ENCODE peak calls at places on chromosomes 12 and 14, in seven cellular contexts. Y is CD4-positive, alpha-beta T cell; J is lung; K is AG10803; A is AG04450; R is prostate gland; Q is fibroblast of the aortic adventitia. M is an unnamed sample.

GRCh38 chr12:12954878-12955625 is 3.1 kb upstream of the GPRC5D start:
- DNase-seq in A (no peak), Q (no peak), K (no peak), Y (no peak), J (no peak), R (no peak), M (no peak)

GRCh38 chr14:102826161-102826560 is 48.9 kb downstream of the TRAF3 start:
- DNase-seq in Q (no peak), A (no peak), R (no peak), Y (no peak), J (no peak), K (no peak), M (no peak)

GRCh38 chr14:31070431-31070830 is 44.3 kb upstream of the STRN3 start:
- DNase-seq in Q (peak), J (no peak), K (peak), A (peak), Y (no peak), R (no peak), M (peak)

GRCh38 chr12:80641936-80642335 is 65.5 kb upstream of the MYF6 start:
- DNase-seq in A (no peak), J (no peak), Y (no peak), Q (no peak), K (no peak), R (no peak), M (no peak)

GRCh38 chr12:88957358-88957757 is 377.1 kb upstream of the KITLG start:
- DNase-seq in Q (no peak), A (no peak), K (no peak), Y (no peak), R (no peak), J (no peak), M (no peak)

GRCh38 chr12:87157791-87158190 is 871.4 kb downstream of the C12orf50 start:
- DNase-seq in R (no peak), Y (no peak), K (peak), J (no peak), Q (peak), A (peak), M (peak)

GRCh38 chr14:23537351-23538048 is 14.1 kb downstream of the ZFHX2 start:
- DNase-seq in Q (no peak), J (no peak), Y (no peak), R (no peak), A (no peak), K (no peak), M (no peak)

GRCh38 chr14:73873660-73874059 is 13.0 kb upstream of the ZNF410 start:
- DNase-seq in Y (no peak), K (no peak), R (no peak), Q (no peak), A (no peak), J (no peak), M (no peak)

GRCh38 chr12:127548123-127548553 is 718.8 kb upstream of the TMEM132C start:
- DNase-seq in J (no peak), K (peak), Q (peak), R (no peak), A (no peak), Y (no peak), M (peak)

GRCh38 chr12:49388682-49389081 is 21.4 kb downstream of the SPATS2 start:
- DNase-seq in R (no peak), J (no peak), Q (no peak), A (no peak), K (no peak), Y (no peak), M (no peak)

GRCh38 chr12:39173689-39174088 is 268.3 kb upstream of the CPNE8 start:
- DNase-seq in K (no peak), Q (no peak), J (no peak), A (no peak), R (no peak), Y (no peak), M (no peak)

GRCh38 chr14:32407170-32407569 is 78.1 kb downstream of the AKAP6 start:
- DNase-seq in Q (no peak), Y (no peak), A (no peak), J (no peak), K (no peak), R (no peak), M (no peak)

GRCh38 chr12:108821407-108822397 is 35.7 kb downstream of the SSH1 start:
- DNase-seq in A (no peak), J (no peak), Y (no peak), Q (no peak), K (peak), R (no peak), M (no peak)

GRCh38 chr12:29164477-29165163 is 15.5 kb downstream of the FAR2 start:
- DNase-seq in Q (peak), R (no peak), Y (no peak), K (peak), J (no peak), A (no peak), M (peak)

GRCh38 chr14:102192840-102193502 is 53.3 kb downstream of the WDR20 start:
- DNase-seq in J (no peak), R (no peak), Q (no peak), Y (no peak), K (no peak), A (no peak), M (no peak)

GRCh38 chr12:11031307-11031706 is at the start of gene TAS2R31:
- DNase-seq in Q (no peak), K (no peak), A (no peak), Y (no peak), J (no peak), R (no peak), M (no peak)

GRCh38 chr12:11023387-11023786 is 967 bp upstream of the TAS2R19 start:
- DNase-seq in A (no peak), K (no peak), J (no peak), Q (no peak), R (no peak), Y (no peak), M (no peak)

GRCh38 chr12:11022520-11022919 is at the start of gene TAS2R19:
- DNase-seq in J (no peak), R (no peak), A (no peak), K (no peak), Y (no peak), Q (no peak), M (no peak)

DNA sequence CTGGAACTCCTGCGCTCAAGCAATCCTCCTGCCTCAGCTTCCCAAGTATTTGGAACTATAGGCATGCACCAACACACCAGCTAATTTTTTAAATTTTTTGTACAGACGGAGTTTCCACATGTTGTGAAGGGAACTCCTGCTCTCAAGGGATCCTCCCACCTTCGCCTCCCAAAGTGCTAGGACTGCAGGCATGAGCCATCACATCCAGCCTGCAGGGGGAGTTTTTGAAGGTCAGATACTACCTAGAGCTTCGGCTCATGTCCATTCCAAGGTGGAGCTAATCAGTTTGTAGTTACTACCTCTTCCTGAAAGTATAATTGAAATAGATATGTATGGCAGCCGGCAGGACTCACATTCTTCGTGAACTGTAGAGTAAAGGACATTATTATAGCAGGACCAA is 3.7 kb upstream of the TAS2R19 start:
- DNase-seq in K (no peak), Q (no peak), Y (no peak), A (no peak), R (no peak), J (no peak), M (no peak)
- TF ChIP-seq CTCF in K (no peak), Q (no peak), Y (no peak), A (no peak), R (no peak), J (no peak), M (no peak)

DNA sequence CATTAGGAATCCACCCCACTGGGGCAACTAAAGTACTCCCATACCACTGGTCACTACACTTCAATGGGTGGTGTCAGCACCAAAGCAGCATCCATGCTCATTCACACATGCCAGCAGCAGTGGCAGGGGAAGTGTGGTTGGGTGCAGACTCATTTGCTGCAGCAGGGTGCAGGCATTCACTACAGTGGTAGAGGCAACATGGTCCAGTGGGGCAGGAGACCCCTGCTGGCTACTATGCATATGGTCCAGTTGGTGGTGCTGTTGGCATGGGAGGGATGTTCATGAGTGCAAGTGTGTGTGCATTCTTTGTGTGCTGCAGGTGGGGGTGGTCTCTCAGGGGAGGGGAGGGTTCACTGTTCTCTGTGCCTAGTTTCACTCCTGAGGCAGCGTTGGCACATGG is 908.4 kb upstream of the NOVA1 start:
- DNase-seq in A (no peak), J (no peak), R (no peak), K (no peak), Y (no peak), Q (no peak), M (no peak)
- TF ChIP-seq CTCF in A (no peak), J (no peak), R (no peak), K (no peak), Y (no peak), Q (no peak), M (no peak)

GRCh38 chr14:104731249-104731924 is 7.4 kb downstream of the ADSS1 start:
- DNase-seq in K (no peak), J (no peak), A (no peak), Y (no peak), Q (no peak), R (no peak), M (no peak)
- TF ChIP-seq CTCF in K (peak), J (no peak), A (peak), Y (no peak), Q (peak), R (no peak), M (peak)

GRCh38 chr12:82687020-82687951 is 580 bp downstream of the TMTC2 start:
- DNase-seq in Q (peak), K (peak), A (no peak), Y (peak), J (peak), R (peak), M (no peak)

GRCh38 chr12:82688619-82689018 is 1.9 kb downstream of the TMTC2 start:
- DNase-seq in J (no peak), R (no peak), A (no peak), Y (no peak), Q (no peak), K (no peak), M (no peak)

GRCh38 chr12:82685721-82686222 is 934 bp upstream of the TMTC2 start:
- DNase-seq in A (peak), R (peak), J (peak), Y (peak), K (peak), Q (peak), M (peak)

GRCh38 chr12:82686223-82687019 is at the start of gene TMTC2:
- DNase-seq in J (peak), A (peak), R (peak), Q (peak), Y (peak), K (peak), M (peak)

DNA sequence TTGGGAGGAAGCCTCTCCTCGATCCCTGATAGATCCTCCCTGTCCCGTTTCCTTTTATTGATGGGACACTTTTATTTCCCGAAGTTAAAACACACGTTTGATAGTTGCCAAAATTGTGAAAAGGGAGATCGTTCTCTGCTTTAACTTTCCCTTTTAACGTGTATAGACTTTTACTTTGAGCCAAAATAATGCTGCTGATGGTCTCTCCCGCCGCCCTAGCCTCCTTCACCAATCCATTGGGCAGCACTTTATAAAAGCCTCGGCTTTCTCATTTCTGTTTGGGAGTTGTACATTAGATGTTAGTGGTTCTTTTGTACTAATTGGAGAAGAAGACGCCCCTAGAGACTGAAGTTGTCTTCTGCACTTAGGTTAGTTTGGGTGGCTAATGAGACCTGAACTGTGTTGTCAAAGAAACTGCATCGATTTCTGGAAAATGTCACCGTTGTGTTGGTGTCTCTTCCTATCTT is 1.4 kb downstream of the TMTC2 start:
- DNase-seq in J (no peak), R (no peak), Y (no peak), Q (peak), K (peak), A (no peak), M (no peak)
- TF ChIP-seq CTCF in J (no peak), R (no peak), Y (no peak), Q (no peak), K (peak), A (peak), M (no peak)

DNA sequence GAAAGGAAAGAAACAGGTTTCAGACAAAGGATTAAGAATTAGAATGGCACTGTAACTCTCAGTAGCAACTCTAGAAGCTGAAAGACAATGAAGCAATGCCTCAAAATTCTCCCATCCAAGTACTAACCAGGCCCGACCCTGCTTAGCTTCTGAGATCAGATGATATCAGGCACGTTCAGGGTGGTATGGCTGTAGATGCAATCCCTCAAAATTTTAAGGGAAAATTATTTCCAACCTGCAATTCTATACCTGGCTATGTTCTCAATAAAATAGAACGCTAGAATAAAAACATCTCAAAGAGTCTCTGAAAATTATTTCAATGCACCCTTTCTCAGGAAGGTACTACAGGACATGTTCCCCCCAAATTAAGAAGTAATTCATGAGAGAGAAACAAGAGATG is 19.5 kb downstream of the NOXRED1 start:
- DNase-seq in K (no peak), Q (no peak), Y (no peak), J (no peak), R (no peak), A (no peak), M (no peak)
- TF ChIP-seq CTCF in K (no peak), Q (no peak), Y (no peak), J (no peak), R (no peak), A (no peak), M (no peak)

GRCh38 chr14:53792909-53793308 is 163.7 kb downstream of the BMP4 start:
- DNase-seq in Y (no peak), R (no peak), A (no peak), J (no peak), Q (no peak), K (no peak), M (no peak)
- TF ChIP-seq CTCF in Y (no peak), R (no peak), A (no peak), J (no peak), Q (peak), K (peak), M (no peak)

DNA sequence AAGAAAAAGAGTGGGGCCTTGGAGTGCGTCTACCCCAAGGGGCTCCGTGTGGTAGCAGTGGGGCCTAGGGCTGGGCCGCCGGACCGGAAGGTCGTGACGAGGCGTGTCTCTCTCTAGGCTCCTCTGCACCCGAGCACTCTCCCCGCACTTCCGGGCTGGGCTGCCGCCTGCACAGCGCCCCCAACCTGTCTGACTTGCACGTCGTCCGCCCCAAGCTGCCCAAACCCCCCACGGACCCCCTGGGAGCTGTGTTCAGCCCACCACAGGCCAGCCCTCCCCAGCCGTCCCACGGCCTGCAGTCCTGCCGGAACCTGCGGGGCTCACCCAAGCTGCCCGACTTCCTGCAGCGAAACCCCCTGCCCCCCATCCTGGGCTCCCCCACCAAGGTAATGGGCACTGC is 13.3 kb upstream of the PUS1 start:
- DNase-seq in Q (no peak), K (no peak), R (no peak), A (no peak), J (no peak), Y (no peak), M (no peak)
- TF ChIP-seq CTCF in Q (no peak), K (no peak), R (no peak), A (no peak), J (no peak), Y (no peak), M (no peak)

DNA sequence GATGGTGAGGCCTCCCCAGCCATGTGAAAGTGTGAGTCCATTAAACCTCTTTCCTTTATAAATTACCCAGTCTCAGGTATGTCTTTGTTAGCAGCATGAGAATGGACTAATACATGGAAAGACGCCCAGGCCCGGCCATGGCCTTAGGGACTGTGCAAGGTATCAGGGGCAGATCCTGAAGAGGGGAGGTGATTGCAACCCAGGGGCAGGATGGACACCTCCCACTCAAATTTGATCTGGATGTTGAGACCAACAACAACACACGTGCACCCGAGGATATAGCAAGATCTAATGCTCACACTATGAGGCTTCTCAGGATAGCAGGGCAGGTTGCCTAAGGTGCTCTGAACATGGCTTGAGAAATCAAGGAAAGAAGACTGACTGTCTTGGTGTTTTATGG is 13.5 kb upstream of the SERPINA4 start:
- DNase-seq in J (no peak), Y (no peak), A (no peak), Q (no peak), K (no peak), R (no peak), M (no peak)
- TF ChIP-seq CTCF in J (no peak), Y (no peak), A (no peak), Q (no peak), K (no peak), R (no peak), M (no peak)

M was measured in AG04449.